ENCODE peak calls at places on chromosomes 1 and 21, in ten cellular contexts. K is cardiac muscle cell, Z is tibial artery, W is lower lobe of right lung, C is breast epithelium, S is esophagus muscularis mucosa, T is Panc1, X is right lobe of liver, P is tibial nerve, V is omental fat pad. Y is an unnamed sample.
A peak's percentile ranks its signal among the peaks of the same experiment; 100 is the strongest.

GRCh38 chr21:45411810-45412206 is 6.8 kb downstream of the COL18A1 start:
- DNase-seq in K (no peak), Z (no peak), W (no peak), C (no peak), S (no peak), T (no peak), X (peak; percentile 34), P (no peak), V (no peak), Y (peak; percentile 49)

GRCh38 chr1:178942285-178943218 is 71.7 kb upstream of the ANGPTL1 start:
- DNase-seq in K (no peak), Z (peak; percentile 68), W (no peak), C (no peak), S (peak; percentile 78), T (no peak), X (no peak), P (no peak), V (no peak), Y (no peak)

GRCh38 chr1:214101828-214102227 is 114.1 kb downstream of the PROX1 start:
- DNase-seq in K (no peak), Z (no peak), W (no peak), C (no peak), S (no peak), T (no peak), X (no peak), P (no peak), V (no peak), Y (no peak)

GRCh38 chr1:221728037-221728505 is 13.8 kb downstream of the DUSP10 start:
- DNase-seq in K (no peak), Z (no peak), W (no peak), C (no peak), S (no peak), T (no peak), X (no peak), P (no peak), V (no peak), Y (no peak)

GRCh38 chr21:14686466-14687276 is 140.6 kb upstream of the SAMSN1 start:
- DNase-seq in K (no peak), Z (no peak), W (no peak), C (no peak), S (no peak), T (no peak), X (no peak), P (no peak), V (no peak), Y (no peak)

GRCh38 chr1:245207056-245207638 is 52.4 kb downstream of the KIF26B start:
- DNase-seq in K (no peak), Z (no peak), W (no peak), C (no peak), S (no peak), T (no peak), X (no peak), P (no peak), V (no peak), Y (no peak)

GRCh38 chr1:64318428-64318827 is 115.0 kb downstream of the UBE2U start:
- DNase-seq in K (no peak), Z (no peak), W (no peak), C (no peak), S (peak; percentile 60), T (no peak), X (no peak), P (no peak), V (no peak), Y (no peak)

GRCh38 chr1:79633456-79633855 is 626.9 kb upstream of the ADGRL4 start:
- DNase-seq in K (no peak), Z (no peak), W (no peak), C (no peak), S (no peak), T (no peak), X (no peak), P (no peak), V (no peak), Y (no peak)

GRCh38 chr1:61053712-61054608 is 28.4 kb upstream of the NFIA start:
- DNase-seq in K (peak; percentile 59), Z (peak; percentile 70), W (peak; percentile 68), C (no peak), S (no peak), T (no peak), X (peak; percentile 73), P (no peak), V (no peak), Y (no peak)

GRCh38 chr1:90579212-90579802 is 137.8 kb downstream of the BARHL2 start:
- DNase-seq in K (peak; percentile 65), Z (no peak), W (no peak), C (no peak), S (no peak), T (peak; percentile 24), X (no peak), P (no peak), V (no peak), Y (no peak)

GRCh38 chr1:42165511-42166210 is 1.1 kb upstream of the GUCA2A start:
- DNase-seq in K (peak; percentile 74), Z (no peak), W (peak; percentile 89), C (peak; percentile 96), S (no peak), T (no peak), X (peak; percentile 63), P (no peak), V (no peak), Y (no peak)

GRCh38 chr1:236280438-236281285 is 1.1 kb downstream of the ERO1B start:
- DNase-seq in K (no peak), Z (peak; percentile 66), W (no peak), C (no peak), S (no peak), T (no peak), X (no peak), P (no peak), V (no peak), Y (no peak)
- TF ChIP-seq CTCF in K (no peak), Z (no peak), W (no peak), C (no peak), S (no peak), T (no peak), X (no peak), P (no peak), V (no peak), Y (no peak)

GRCh38 chr1:111570781-111571181 is 48.8 kb upstream of the RAP1A start:
- DNase-seq in K (no peak), Z (no peak), W (no peak), C (no peak), S (peak; percentile 70), T (no peak), X (no peak), P (no peak), V (no peak), Y (no peak)
- TF ChIP-seq CTCF in K (peak; percentile 33), Z (peak; percentile 13), W (peak; percentile 39), C (peak; percentile 12), S (no peak), T (no peak), X (no peak), P (no peak), V (no peak), Y (peak; percentile 55)

DNA sequence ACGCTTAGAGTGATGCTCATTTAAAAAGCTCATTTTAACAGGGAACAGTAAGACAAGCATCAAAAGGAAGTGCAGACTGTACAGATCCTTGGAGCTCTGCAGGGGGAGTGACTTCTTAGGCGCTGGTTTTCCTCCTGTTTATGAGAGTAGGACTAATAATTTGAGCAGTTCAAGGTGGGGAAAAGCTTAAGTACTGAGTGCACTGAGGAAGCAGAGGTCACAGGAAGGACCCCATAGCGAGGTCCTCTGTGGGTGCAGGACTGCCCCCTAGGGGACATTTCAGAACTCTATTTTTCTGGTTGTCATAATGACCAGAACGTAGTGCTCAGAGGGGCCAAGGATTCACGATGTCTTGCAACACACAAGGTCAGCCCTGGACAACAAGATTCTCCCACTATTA is 112.1 kb downstream of the HLCS start:
- DNase-seq in K (peak; percentile 79), Z (no peak), W (no peak), C (no peak), S (no peak), T (no peak), X (no peak), P (no peak), V (no peak), Y (no peak)
- TF ChIP-seq CTCF in K (peak; percentile 65), Z (peak; percentile 27), W (peak; percentile 56), C (no peak), S (no peak), T (peak; percentile 81), X (peak; percentile 43), P (peak; percentile 21), V (no peak), Y (peak; percentile 82)

GRCh38 chr1:218585565-218586184 is 240.5 kb downstream of the TGFB2 start:
- DNase-seq in K (peak; percentile 87), Z (peak; percentile 64), W (no peak), C (no peak), S (no peak), T (peak; percentile 80), X (no peak), P (no peak), V (no peak), Y (peak; percentile 94)
- TF ChIP-seq CTCF in K (no peak), Z (no peak), W (no peak), C (no peak), S (no peak), T (no peak), X (no peak), P (no peak), V (no peak), Y (peak; percentile 20)

DNA sequence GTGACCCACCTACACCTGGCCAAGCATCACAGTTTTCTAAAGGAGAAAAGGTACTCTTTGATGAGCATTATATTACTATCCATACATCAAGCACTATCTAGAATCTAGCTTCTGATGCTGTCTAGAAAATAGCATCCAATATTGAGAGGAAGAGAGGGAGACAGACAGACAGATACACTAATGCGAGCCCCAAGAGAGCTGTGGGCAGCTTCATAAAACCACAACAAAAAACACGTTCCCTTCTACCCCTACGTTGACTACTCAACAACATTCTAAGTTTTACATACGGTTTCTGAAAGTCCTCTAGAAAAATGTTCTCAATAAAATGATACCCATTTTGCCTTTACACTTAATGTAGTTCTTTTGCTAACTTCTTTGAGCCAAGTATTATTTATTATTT is 221.8 kb downstream of the SLC45A1 start:
- DNase-seq in K (no peak), Z (no peak), W (no peak), C (no peak), S (no peak), T (no peak), X (no peak), P (no peak), V (no peak), Y (no peak)
- TF ChIP-seq CTCF in K (no peak), Z (no peak), W (no peak), C (no peak), S (no peak), T (no peak), X (no peak), P (no peak), V (no peak), Y (no peak)

DNA sequence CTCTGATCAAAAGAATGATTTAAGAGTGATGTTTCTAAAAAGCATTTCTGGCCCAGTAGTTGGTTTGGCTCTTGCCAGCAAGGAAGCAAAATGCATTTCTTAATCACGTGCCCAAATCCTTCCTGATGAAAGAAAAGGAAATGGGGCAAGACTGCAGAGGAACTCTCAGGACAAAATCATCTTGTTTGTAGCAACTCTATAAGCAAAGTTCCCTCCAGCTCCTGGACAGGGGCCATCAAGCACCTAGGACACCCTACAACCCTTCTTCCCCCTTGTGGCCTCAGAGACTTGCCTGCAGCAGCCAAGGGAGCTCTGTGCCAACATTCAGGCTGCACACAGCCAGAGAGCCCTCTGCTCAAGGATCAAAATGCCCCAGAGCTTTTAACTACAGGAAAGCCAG is 105.1 kb downstream of the KIAA0319L start:
- DNase-seq in K (peak; percentile 23), Z (peak; percentile 71), W (peak; percentile 75), C (peak; percentile 56), S (no peak), T (no peak), X (peak; percentile 60), P (no peak), V (no peak), Y (no peak)
- TF ChIP-seq CTCF in K (peak; percentile 23), Z (no peak), W (peak; percentile 17), C (no peak), S (peak; percentile 11), T (no peak), X (no peak), P (no peak), V (no peak), Y (no peak)

Y was measured in chondrocyte.